ENCODE peak calls at places on chromosomes 4 and X, in four cellular contexts. Y, H, L and M are unnamed samples.
A peak's percentile ranks its signal among the peaks of the same experiment; 100 is the strongest.

GRCh38 chrX:141619336-141619735 is 29.8 kb downstream of the SPANXA2 start:
- DNase-seq in H (no peak), L (no peak), Y (no peak), M (peak; percentile 51)

GRCh38 chr4:142778908-142779307 is 67.2 kb downstream of the INPP4B start:
- DNase-seq in Y (no peak), H (no peak), L (no peak), M (no peak)

GRCh38 chr4:99856166-99856565 is 38.1 kb downstream of the LAMTOR3 start:
- DNase-seq in H (peak; percentile 23), Y (peak; percentile 48), L (no peak), M (no peak)

GRCh38 chr4:10099521-10100325 is 16.9 kb downstream of the WDR1 start:
- DNase-seq in Y (no peak), H (no peak), L (peak; percentile 83), M (no peak)

GRCh38 chr4:37922323-37922722 is 31.4 kb downstream of the TBC1D1 start:
- DNase-seq in Y (no peak), H (no peak), L (no peak), M (no peak)

GRCh38 chr4:95556460-95556859 is 7.7 kb upstream of the UNC5C start:
- DNase-seq in Y (no peak), L (no peak), H (peak; percentile 58), M (no peak)

GRCh38 chr4:10529891-10530786 is 72.9 kb upstream of the ZNF518B start:
- DNase-seq in Y (no peak), H (no peak), L (no peak), M (no peak)

GRCh38 chr4:4358093-4358840 is 28.6 kb upstream of the NSG1 start:
- DNase-seq in Y (no peak), L (no peak), H (no peak), M (no peak)

GRCh38 chr4:19030048-19030447 is 1008.5 kb upstream of the LCORL start:
- DNase-seq in L (no peak), Y (no peak), H (peak; percentile 32), M (no peak)

GRCh38 chrX:153184787-153185186 is 5.7 kb downstream of the MAGEA1 start:
- DNase-seq in L (no peak), H (no peak), Y (no peak), M (no peak)

GRCh38 chr4:96913437-96914075 is 1073.7 kb downstream of the PDHA2 start:
- DNase-seq in H (peak; percentile 2), L (peak; percentile 74), Y (peak; percentile 15), M (no peak)

GRCh38 chr4:169017971-169018370 is 7.9 kb upstream of the CBR4 start:
- DNase-seq in Y (no peak), H (no peak), L (peak; percentile 75), M (no peak)

GRCh38 chr4:5280845-5281244 is 229.6 kb downstream of the STK32B start:
- DNase-seq in Y (no peak), H (no peak), L (no peak), M (no peak)

DNA sequence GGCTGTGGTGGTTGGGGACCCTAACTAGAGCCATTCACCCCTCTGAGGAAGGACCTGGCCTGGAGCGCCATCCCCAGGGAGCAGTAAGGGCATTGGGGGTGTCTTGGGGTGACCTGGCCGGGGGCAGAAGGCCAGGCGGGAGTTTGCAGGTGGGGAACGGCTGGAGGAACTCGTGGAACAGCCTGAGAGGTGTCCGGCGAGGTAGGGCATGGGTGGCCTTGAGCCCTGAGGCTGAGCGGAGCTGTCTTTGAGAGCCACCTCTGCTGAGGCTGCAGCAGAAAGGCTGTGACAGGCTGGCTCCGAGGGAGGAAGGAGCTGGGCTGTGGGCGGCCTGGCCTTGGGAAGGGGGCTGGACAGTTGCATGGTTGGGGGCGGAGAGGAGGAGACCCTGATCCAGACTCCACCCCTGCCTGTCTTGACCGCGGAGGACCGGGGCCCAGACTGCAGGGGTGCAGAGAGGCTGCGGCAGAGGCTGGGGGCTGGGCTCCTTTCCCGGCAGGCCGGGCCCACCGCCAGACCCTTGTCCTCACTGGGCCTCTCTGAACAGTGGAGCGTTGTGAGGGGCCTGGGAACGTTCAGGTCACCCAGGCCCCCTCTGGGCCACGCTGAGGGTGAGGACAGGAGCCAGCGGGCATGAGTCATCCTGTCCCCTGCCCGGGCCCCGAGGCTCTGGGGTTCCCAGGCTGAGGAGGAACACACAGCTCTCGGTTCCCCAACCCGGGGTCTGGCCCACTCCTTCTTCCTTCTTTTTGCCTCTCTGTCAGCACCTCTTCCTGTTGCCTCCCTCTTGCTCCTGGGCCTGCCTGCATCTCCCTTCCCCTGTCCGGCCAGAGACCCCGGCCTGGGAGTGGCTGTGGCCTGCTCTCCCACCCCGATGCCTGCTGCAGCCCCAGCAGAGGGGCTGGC is 8.1 kb downstream of the SH3BP2 start:
- DNase-seq in Y (no peak), L (peak; percentile 86), H (no peak), M (no peak)
- H3K4me3 ChIP-seq in Y (no peak overlapping the region), L (peak overlapping the region; percentile 2), H (no peak overlapping the region), M (no peak overlapping the region)

DNA sequence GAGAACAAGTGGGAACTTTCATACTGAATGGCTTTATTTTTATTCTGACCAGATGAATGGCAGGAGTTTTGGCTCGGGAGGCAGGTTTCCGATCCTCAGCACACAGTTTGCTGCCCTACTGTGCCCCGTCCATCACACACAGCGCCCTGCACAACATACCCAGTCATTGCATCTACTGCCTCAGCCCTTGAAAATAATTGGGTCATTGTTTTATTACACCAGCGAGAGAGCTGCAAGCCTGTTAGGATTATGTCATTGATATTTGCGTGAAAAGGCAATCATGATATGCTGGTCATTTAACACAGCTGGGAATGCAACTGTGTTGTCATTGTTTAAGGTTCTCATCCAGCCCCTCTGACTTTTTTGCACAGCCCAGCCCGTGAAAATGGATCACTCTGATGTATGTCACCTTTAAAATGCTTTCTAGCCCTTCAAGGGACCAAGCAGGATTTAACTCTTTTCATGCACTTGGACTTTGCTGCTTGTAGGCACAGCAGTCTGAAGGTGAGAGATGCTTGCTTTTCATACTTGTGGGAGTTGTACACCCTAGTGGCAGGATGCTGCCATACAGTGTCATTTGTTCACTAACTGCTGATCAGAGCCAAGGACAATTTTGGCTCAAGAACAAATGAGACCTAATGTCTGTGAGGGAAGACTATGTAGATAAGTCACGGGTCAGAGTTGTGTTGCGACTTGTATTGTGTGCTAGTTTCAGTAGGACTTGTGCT is 62.3 kb downstream of the RTL9 start:
- DNase-seq in L (no peak), H (no peak), Y (peak; percentile 55), M (no peak)
- TF ChIP-seq CTCF in L (peak; percentile 31), H (peak; percentile 15), Y (peak; percentile 63), M (peak; percentile 12)

GRCh38 chr4:117327491-117327890 is 242.1 kb upstream of the TRAM1L1 start:
- DNase-seq in Y (no peak), H (no peak), L (no peak), M (no peak)
- H3K4me3 ChIP-seq in Y (peak overlapping the region; percentile 59), H (peak overlapping the region; percentile 51), L (no peak overlapping the region), M (no peak overlapping the region)

GRCh38 chr4:121459056-121459455 is 78.2 kb upstream of the QRFPR start:
- DNase-seq in L (no peak), H (no peak), Y (no peak), M (no peak)

GRCh38 chr4:121462660-121463261 is 81.9 kb upstream of the QRFPR start:
- DNase-seq in H (peak; percentile 25), L (peak; percentile 71), Y (peak; percentile 73), M (peak; percentile 7)

GRCh38 chr4:121464854-121465253 is 84.0 kb upstream of the QRFPR start:
- DNase-seq in Y (peak; percentile 9), H (no peak), L (no peak), M (no peak)
- TF ChIP-seq CTCF in Y (peak; percentile 19), H (peak; percentile 36), L (no peak), M (no peak)

DNA sequence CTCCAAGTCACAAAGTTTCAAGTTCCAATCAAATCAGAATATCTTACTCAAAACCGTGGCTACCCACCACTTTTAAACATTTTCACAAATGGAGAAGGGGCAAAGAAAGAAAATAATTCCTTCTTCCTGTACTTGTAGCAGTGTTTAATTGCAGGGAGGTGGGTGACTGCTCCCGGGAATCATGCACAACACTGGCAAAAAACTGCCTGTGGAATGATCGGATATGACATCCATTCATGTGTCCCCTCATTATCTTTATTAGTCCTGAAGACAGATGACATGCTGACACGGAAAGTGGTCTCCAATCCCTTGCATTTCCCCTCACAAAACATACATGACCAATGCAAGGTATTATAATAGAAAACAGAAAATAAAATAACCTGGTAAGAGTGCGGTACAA is 2.0 kb downstream of the TSPAN5 start:
- DNase-seq in H (no peak), L (no peak), Y (no peak), M (no peak)
- H3K4me3 ChIP-seq in H (peak overlapping the region; percentile 73), L (no peak overlapping the region), Y (peak overlapping the region; percentile 86), M (peak overlapping the region; percentile 92)

DNA sequence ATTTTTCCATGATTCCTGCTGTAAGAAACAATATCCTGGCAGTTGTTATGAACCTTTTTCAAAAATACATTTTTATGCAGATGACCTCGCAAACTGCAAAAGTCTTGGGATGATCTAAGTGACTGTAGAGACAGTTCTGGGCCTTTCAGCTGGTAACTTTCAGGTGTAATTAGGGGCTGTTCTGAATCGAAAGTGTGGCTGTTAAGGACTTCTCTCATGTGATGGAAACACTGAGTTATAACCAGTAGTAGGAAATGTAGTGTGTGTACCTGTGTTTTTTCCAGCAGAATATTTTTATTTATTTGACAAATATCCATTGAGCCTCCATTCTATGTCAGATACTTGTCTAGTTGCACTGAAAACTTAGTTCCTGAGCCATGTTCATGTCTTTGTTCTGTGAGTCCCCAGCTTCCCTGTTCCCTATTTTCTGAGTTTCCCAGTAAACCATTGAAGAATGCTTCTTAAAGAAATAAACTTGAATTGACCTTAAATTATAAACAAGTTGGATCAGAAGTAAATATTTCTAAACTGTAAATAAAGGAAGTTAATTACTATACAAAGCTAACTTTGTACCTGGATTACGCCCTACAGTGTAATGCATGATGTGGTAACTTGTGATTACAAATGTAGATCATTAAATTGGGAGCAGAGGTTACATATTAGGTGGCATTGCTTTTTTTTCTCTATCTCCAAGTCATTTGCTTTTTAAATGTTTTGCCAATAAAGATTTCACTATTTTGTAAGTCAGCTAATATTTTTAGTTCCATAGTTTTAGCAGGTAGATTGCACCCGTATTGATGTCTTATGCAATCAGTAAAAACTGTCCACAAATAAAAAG is 33.7 kb upstream of the HPGD start:
- DNase-seq in L (no peak), H (no peak), Y (no peak), M (no peak)
- TF ChIP-seq CTCF in L (no peak), H (no peak), Y (no peak), M (no peak)

DNA sequence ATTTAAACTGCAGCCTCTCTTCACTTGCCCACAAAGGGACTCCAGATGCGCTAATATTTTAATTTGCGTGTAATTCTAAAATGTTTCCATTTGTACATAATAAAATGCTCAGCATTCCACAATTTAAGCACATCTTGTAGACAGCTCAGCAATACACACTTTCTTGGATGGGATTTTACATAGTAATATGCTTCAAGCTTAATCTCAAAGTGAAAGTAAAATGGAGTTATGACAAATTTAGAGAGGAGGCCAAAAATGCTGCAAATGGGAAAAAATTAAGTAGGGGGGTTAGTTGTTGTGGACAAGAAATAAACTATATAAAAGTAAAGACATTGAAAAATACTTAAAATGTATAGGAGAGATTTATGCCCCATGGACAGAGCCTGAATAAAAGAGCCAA is 149.1 kb downstream of the FBXO8 start:
- DNase-seq in H (no peak), L (no peak), Y (no peak), M (no peak)
- H3K4me3 ChIP-seq in H (no peak overlapping the region), L (no peak overlapping the region), Y (peak overlapping the region; percentile 23), M (no peak overlapping the region)

GRCh38 chr4:55409468-55410171 is 13.9 kb downstream of the TMEM165 start:
- DNase-seq in Y (no peak), L (no peak), H (no peak), M (no peak)
- TF ChIP-seq CTCF in Y (peak; percentile 48), L (peak; percentile 39), H (peak; percentile 14), M (peak; percentile 6)

DNA sequence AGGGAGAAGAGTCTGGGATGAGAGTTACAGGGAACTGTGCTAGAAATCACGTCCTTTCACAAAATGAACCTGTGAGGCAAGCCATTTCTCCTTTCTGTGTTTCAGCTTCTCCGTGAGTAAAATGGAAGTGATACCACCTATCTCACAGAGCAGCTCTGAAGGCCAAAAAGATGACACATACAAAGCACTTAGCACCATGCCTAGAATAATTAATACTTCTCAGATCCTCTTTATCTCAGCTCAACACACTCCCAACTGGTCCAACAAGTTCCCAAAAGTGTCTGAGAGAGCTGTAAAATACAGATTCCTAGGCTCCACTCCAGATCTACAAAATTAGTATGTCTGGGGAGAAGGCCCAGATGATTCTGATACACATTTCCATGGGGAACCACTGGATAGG is 38.3 kb downstream of the LHFPL1 start:
- DNase-seq in Y (no peak), L (no peak), H (no peak), M (no peak)
- H3K4me3 ChIP-seq in Y (no peak overlapping the region), L (no peak overlapping the region), H (no peak overlapping the region), M (no peak overlapping the region)